ENCODE peak calls at places on chromosomes 16 and 17, in five cellular contexts. Z is GM12878, Q is K562, R is H1, Y is HepG2. U is an unnamed sample.
A peak's percentile ranks its signal among the peaks of the same experiment; 100 is the strongest.

GRCh38 chr17:75194879-75195278 is 10.6 kb upstream of the NUP85 start:
- DNase-seq in Q (no peak), Z (no peak), R (no peak), Y (no peak), U (no peak)

GRCh38 chr16:74626741-74627416 is 20.0 kb upstream of the GLG1 start:
- DNase-seq in Z (no peak), R (no peak), Q (no peak), Y (no peak), U (no peak)

GRCh38 chr17:48490391-48491026 is 40.3 kb downstream of the HOXB1 start:
- DNase-seq in R (no peak), Z (no peak), Q (no peak), Y (no peak), U (no peak)

GRCh38 chr16:30112197-30113030 is 923 bp downstream of the GDPD3 start:
- DNase-seq in Z (no peak), R (no peak), Q (peak; percentile 78), Y (peak; percentile 83), U (peak; percentile 83)

GRCh38 chr16:22635801-22636200 is 125.1 kb downstream of the NPIPB5 start:
- DNase-seq in R (no peak), Y (no peak), Q (no peak), Z (no peak), U (no peak)

GRCh38 chr17:73278465-73279453 is 17.1 kb upstream of the CPSF4L start:
- DNase-seq in R (no peak), Q (no peak), Z (no peak), Y (no peak), U (no peak)

GRCh38 chr17:17888821-17889220 is 52.0 kb upstream of the SREBF1 start:
- DNase-seq in Y (no peak), R (no peak), Z (no peak), Q (no peak), U (no peak)

GRCh38 chr16:15578824-15579223 is 64.1 kb downstream of the MARF1 start:
- DNase-seq in Z (no peak), R (no peak), Q (no peak), Y (no peak), U (no peak)

GRCh38 chr17:39271546-39271945 is 45.8 kb upstream of the STAC2 start:
- DNase-seq in Y (no peak), Q (no peak), Z (no peak), R (no peak), U (no peak)

GRCh38 chr16:85401370-85401916 is 211.7 kb upstream of the GSE1 start:
- DNase-seq in Q (no peak), Z (no peak), R (no peak), Y (no peak), U (no peak)

GRCh38 chr17:32596206-32596605 is 109.4 kb downstream of the CDK5R1 start:
- DNase-seq in Y (no peak), Q (no peak), R (no peak), Z (no peak), U (no peak)

GRCh38 chr16:67244387-67245188 is 2.7 kb downstream of the FHOD1 start:
- DNase-seq in R (no peak), Q (peak; percentile 73), Z (peak; percentile 78), Y (no peak), U (peak; percentile 80)

GRCh38 chr17:72790194-72790593 is 302.3 kb downstream of the SLC39A11 start:
- DNase-seq in R (no peak), Q (no peak), Y (no peak), Z (no peak), U (no peak)

GRCh38 chr16:21277927-21278706 is at the start of gene CRYM:
- DNase-seq in Q (peak; percentile 86), Z (no peak), R (peak; percentile 33), Y (peak; percentile 35), U (peak; percentile 82)

GRCh38 chr16:11624645-11625607 is 38.2 kb upstream of the LITAF start:
- DNase-seq in Q (no peak), Z (no peak), Y (no peak), R (no peak), U (no peak)

GRCh38 chr16:46427340-46428107 is 193.7 kb downstream of the SHCBP1 start:
- DNase-seq in R (no peak), Z (no peak), Q (peak; percentile 1), Y (no peak), U (no peak)

GRCh38 chr16:84839956-84840355 is 20.2 kb downstream of the CRISPLD2 start:
- DNase-seq in R (no peak), Z (no peak), Q (no peak), Y (no peak), U (peak; percentile 37)

GRCh38 chr16:89574681-89575246 is 794 bp upstream of the CPNE7 start:
- DNase-seq in Q (peak; percentile 93), Z (no peak), R (no peak), Y (no peak), U (peak; percentile 84)

GRCh38 chr17:41666336-41666680 is 22.4 kb upstream of the EIF1 start:
- DNase-seq in Y (no peak), R (no peak), Q (peak; percentile 32), Z (peak; percentile 75), U (peak; percentile 73)

GRCh38 chr17:32878211-32878610 is 1.3 kb upstream of the MYO1D start:
- DNase-seq in R (no peak), Q (no peak), Z (no peak), Y (no peak), U (no peak)

GRCh38 chr17:56833023-56833811 is 503 bp downstream of the C17orf67 start:
- DNase-seq in R (peak; percentile 31), Y (no peak), Q (peak; percentile 67), Z (peak; percentile 20), U (peak; percentile 49)
- TF ChIP-seq POLR2A in R (no peak), Y (no peak), Q (no peak), Z (peak; percentile 87), U (peak; percentile 45)

GRCh38 chr16:28107232-28107631 is 43.7 kb upstream of the GSG1L start:
- DNase-seq in Y (no peak), R (no peak), Z (no peak), Q (no peak), U (no peak)

GRCh38 chr16:28110479-28110878 is 47.0 kb upstream of the GSG1L start:
- DNase-seq in Z (no peak), R (no peak), Q (no peak), Y (no peak), U (no peak)

GRCh38 chr16:28106467-28106866 is 43.0 kb upstream of the GSG1L start:
- DNase-seq in Q (no peak), Y (no peak), Z (no peak), R (no peak), U (no peak)

GRCh38 chr16:28110074-28110473 is 46.6 kb upstream of the GSG1L start:
- DNase-seq in R (no peak), Q (no peak), Z (no peak), Y (no peak), U (no peak)

GRCh38 chr16:28108590-28109247 is 45.2 kb upstream of the GSG1L start:
- DNase-seq in R (no peak), Y (no peak), Q (no peak), Z (no peak), U (no peak)
- TF ChIP-seq HDAC2 in R (no peak), Y (no peak), Q (no peak), Z (no peak), U (no peak)

DNA sequence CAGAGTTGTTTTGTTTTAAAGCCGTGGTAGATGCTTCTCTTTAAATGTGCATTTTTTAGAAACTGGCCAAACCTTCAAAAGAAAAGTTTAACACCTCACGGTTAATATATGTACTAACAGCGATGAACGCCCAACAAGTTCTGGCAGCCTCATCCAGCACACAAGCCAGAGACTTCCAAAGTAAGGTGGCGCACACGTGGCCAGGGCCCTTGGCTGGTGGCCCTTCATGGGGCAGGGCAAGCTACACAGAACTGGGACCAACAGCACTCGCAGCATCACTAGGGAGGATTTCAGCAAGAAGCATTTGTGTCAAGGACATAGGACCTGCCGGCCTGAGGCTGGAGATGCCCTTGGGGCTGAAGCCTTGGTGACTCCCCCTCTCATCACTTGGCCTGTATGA is 23.4 kb downstream of the CYB5D2 start:
- DNase-seq in Y (no peak), R (no peak), Q (no peak), Z (no peak), U (no peak)
- TF ChIP-seq POLR2A in Y (no peak), R (no peak), Q (no peak), Z (no peak), U (no peak)

GRCh38 chr17:70166571-70166970 is 2.8 kb upstream of the KCNJ2 start:
- DNase-seq in Z (no peak), Q (no peak), R (no peak), Y (no peak), U (no peak)

GRCh38 chr17:70168979-70169706 is at the start of gene KCNJ2:
- DNase-seq in Q (peak; percentile 84), Y (peak; percentile 3), Z (no peak), R (peak; percentile 56), U (peak; percentile 68)

GRCh38 chr17:70171159-70171558 is 1.8 kb downstream of the KCNJ2 start:
- DNase-seq in Q (no peak), Y (no peak), Z (no peak), R (no peak), U (no peak)

GRCh38 chr17:70169707-70170597 is 620 bp downstream of the KCNJ2 start:
- DNase-seq in Q (no peak), Z (no peak), R (no peak), Y (no peak), U (no peak)

GRCh38 chr17:70168044-70168978 is 1.0 kb upstream of the KCNJ2 start:
- DNase-seq in Y (no peak), Q (peak; percentile 46), R (peak; percentile 10), Z (no peak), U (peak; percentile 69)
- TF ChIP-seq HDAC2 in Y (no peak), Q (no peak), R (no peak), Z (no peak), U (no peak)

GRCh38 chr17:82888583-82889495 is 49.0 kb upstream of the ZNF750 start:
- DNase-seq in Z (no peak), Y (peak; percentile 20), R (no peak), Q (no peak), U (no peak)
- TF ChIP-seq POLR2A in Z (no peak), Y (no peak), R (no peak), Q (no peak), U (no peak)

GRCh38 chr16:4915226-4915761 is 21.7 kb downstream of the PPL start:
- DNase-seq in Z (no peak), Q (no peak), R (no peak), Y (peak; percentile 31), U (no peak)
- TF ChIP-seq HDAC2 in Z (no peak), Q (no peak), R (no peak), Y (no peak), U (no peak)

GRCh38 chr17:4948997-4949320 is 629 bp upstream of the PFN1 start:
- DNase-seq in Y (peak; percentile 82), Q (peak; percentile 84), R (no peak), Z (no peak), U (peak; percentile 95)
- TF ChIP-seq POLR2A in Y (peak; percentile 64), Q (no peak), R (no peak), Z (no peak), U (peak; percentile 64)